ENCODE peak calls at places on chromosome 15, in five cellular contexts. One of them, this sample, is unnamed.
A peak's percentile ranks its signal among the peaks of the same experiment; 100 is the strongest.

GRCh38 chr15:47460775-47461174 is 256.5 kb upstream of the SEMA6D start:
- DNase-seq in mesothelial cell of epicardium: no peak
- DNase-seq in HFF-Myc: no peak
- DNase-seq in IMR-90: no peak
- DNase-seq in astrocyte: no peak
- DNase-seq in this sample: no peak

GRCh38 chr15:94086360-94086759 is 145.0 kb upstream of the MCTP2 start:
- DNase-seq in HFF-Myc: no peak
- DNase-seq in mesothelial cell of epicardium: no peak
- DNase-seq in astrocyte: peak; percentile 37
- DNase-seq in IMR-90: peak; percentile 31
- DNase-seq in this sample: no peak

GRCh38 chr15:72342385-72342784 is 22.4 kb upstream of the CELF6 start:
- DNase-seq in astrocyte: no peak
- DNase-seq in mesothelial cell of epicardium: no peak
- DNase-seq in HFF-Myc: no peak
- DNase-seq in IMR-90: peak; percentile 27
- DNase-seq in this sample: no peak

GRCh38 chr15:82045179-82045891 is 483 bp downstream of the MEX3B start:
- DNase-seq in mesothelial cell of epicardium: peak; percentile 34
- DNase-seq in IMR-90: peak; percentile 54
- DNase-seq in astrocyte: peak; percentile 32
- DNase-seq in HFF-Myc: no peak
- DNase-seq in this sample: peak; percentile 91

GRCh38 chr15:78098131-78098755 is 5.9 kb downstream of the SH2D7 start:
- DNase-seq in mesothelial cell of epicardium: no peak
- DNase-seq in HFF-Myc: no peak
- DNase-seq in astrocyte: no peak
- DNase-seq in IMR-90: no peak
- DNase-seq in this sample: peak; percentile 75

GRCh38 chr15:25410649-25411048 is 28.2 kb downstream of the UBE3A start:
- DNase-seq in mesothelial cell of epicardium: no peak
- DNase-seq in IMR-90: peak; percentile 75
- DNase-seq in HFF-Myc: no peak
- DNase-seq in astrocyte: no peak
- DNase-seq in this sample: no peak

GRCh38 chr15:71777216-71777943 is 33.0 kb upstream of the NR2E3 start:
- DNase-seq in astrocyte: no peak
- DNase-seq in mesothelial cell of epicardium: no peak
- DNase-seq in IMR-90: no peak
- DNase-seq in HFF-Myc: no peak
- DNase-seq in this sample: no peak

GRCh38 chr15:96553006-96553405 is 222.5 kb downstream of the NR2F2 start:
- DNase-seq in HFF-Myc: no peak
- DNase-seq in astrocyte: no peak
- DNase-seq in IMR-90: no peak
- DNase-seq in mesothelial cell of epicardium: no peak
- DNase-seq in this sample: no peak

GRCh38 chr15:92810418-92811138 is 89.5 kb upstream of the CHD2 start:
- DNase-seq in mesothelial cell of epicardium: no peak
- DNase-seq in HFF-Myc: peak; percentile 78
- DNase-seq in IMR-90: peak; percentile 78
- DNase-seq in astrocyte: peak; percentile 76
- DNase-seq in this sample: no peak

GRCh38 chr15:40291088-40291574 is 8.3 kb upstream of the ANKRD63 start:
- DNase-seq in HFF-Myc: no peak
- DNase-seq in IMR-90: peak; percentile 49
- DNase-seq in astrocyte: peak; percentile 47
- DNase-seq in mesothelial cell of epicardium: no peak
- DNase-seq in this sample: no peak

GRCh38 chr15:100873029-100873677 is 6.5 kb upstream of the ALDH1A3 start:
- DNase-seq in IMR-90: peak; percentile 87
- DNase-seq in mesothelial cell of epicardium: no peak
- DNase-seq in astrocyte: peak; percentile 61
- DNase-seq in HFF-Myc: peak; percentile 78
- DNase-seq in this sample: no peak

GRCh38 chr15:69976366-69976994 is 121.2 kb downstream of the TLE3 start:
- DNase-seq in IMR-90: peak; percentile 41
- DNase-seq in mesothelial cell of epicardium: peak; percentile 41
- DNase-seq in HFF-Myc: peak; percentile 29
- DNase-seq in astrocyte: peak; percentile 10
- DNase-seq in this sample: no peak

GRCh38 chr15:31268911-31269784 is 57.5 kb upstream of the KLF13 start:
- DNase-seq in astrocyte: no peak
- DNase-seq in IMR-90: no peak
- DNase-seq in mesothelial cell of epicardium: no peak
- DNase-seq in HFF-Myc: no peak
- DNase-seq in this sample: peak; percentile 59

GRCh38 chr15:90062023-90062728 is 40.1 kb downstream of the IDH2 start:
- DNase-seq in astrocyte: no peak
- DNase-seq in mesothelial cell of epicardium: no peak
- DNase-seq in IMR-90: no peak
- DNase-seq in HFF-Myc: no peak
- DNase-seq in this sample: no peak

GRCh38 chr15:63895787-63896218 is 62.1 kb upstream of the HERC1 start:
- DNase-seq in astrocyte: no peak
- DNase-seq in IMR-90: no peak
- DNase-seq in mesothelial cell of epicardium: no peak
- DNase-seq in HFF-Myc: no peak
- DNase-seq in this sample: no peak

GRCh38 chr15:50773389-50773788 is 7.9 kb upstream of the SPPL2A start:
- DNase-seq in mesothelial cell of epicardium: no peak
- DNase-seq in HFF-Myc: no peak
- DNase-seq in astrocyte: no peak
- DNase-seq in IMR-90: peak; percentile 33
- DNase-seq in this sample: no peak

GRCh38 chr15:50778089-50778488 is 12.6 kb upstream of the SPPL2A start:
- DNase-seq in astrocyte: no peak
- DNase-seq in HFF-Myc: no peak
- DNase-seq in mesothelial cell of epicardium: no peak
- DNase-seq in IMR-90: no peak
- DNase-seq in this sample: no peak

GRCh38 chr15:50774450-50774849 is 8.9 kb upstream of the SPPL2A start:
- DNase-seq in astrocyte: no peak
- DNase-seq in HFF-Myc: no peak
- DNase-seq in mesothelial cell of epicardium: no peak
- DNase-seq in IMR-90: peak; percentile 58
- DNase-seq in this sample: no peak

GRCh38 chr15:50777045-50777444 is 11.5 kb upstream of the SPPL2A start:
- DNase-seq in astrocyte: no peak
- DNase-seq in HFF-Myc: no peak
- DNase-seq in mesothelial cell of epicardium: no peak
- DNase-seq in IMR-90: no peak
- DNase-seq in this sample: no peak
- TF ChIP-seq CTCF in astrocyte: peak; percentile 9
- TF ChIP-seq CTCF in HFF-Myc: no peak
- TF ChIP-seq CTCF in mesothelial cell of epicardium: peak; percentile 26
- TF ChIP-seq CTCF in IMR-90: no peak
- TF ChIP-seq CTCF in this sample: peak; percentile 37

DNA sequence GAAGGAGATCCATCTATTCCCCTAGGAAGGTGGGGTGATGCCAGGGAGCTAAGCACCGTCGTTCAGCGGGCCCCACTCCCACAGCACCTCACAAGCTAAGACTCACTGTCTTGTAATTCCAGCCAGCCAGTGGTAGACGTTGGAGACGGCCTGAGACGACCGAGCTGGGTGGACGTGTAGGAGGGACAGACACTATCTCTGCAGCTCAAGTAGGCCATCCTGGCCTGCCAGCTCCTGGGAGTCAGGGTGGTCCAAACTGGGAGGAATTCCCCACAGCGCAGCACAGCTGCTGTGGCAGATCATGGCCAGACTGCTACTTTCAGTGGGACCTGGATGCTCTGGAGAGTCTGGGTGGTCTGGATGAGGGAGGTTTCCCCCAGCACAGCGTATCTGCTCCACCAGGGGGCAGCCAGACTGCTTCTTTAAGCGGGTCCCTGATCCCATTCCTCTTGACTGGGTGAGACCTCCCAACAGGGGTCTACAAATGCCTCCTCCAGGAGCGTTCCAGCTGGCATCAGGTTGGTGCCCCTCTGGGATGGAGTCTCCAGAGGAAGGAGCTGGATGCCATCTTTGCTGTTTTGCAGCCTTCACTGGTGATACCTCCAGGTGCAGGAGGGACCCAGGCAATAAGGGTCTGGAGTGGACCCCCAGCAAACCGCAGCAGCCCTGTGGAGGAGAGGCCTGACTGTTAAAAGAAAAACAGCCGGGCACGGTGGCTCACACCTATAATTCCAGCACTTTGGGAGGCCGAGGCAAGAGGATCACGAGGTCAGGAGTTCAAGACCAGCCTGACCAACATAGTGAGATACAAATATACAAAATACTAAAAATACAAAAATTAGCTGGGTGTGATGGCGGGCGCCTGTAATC is 27.6 kb downstream of the GNB5 start:
- DNase-seq in HFF-Myc: no peak
- DNase-seq in mesothelial cell of epicardium: no peak
- DNase-seq in IMR-90: no peak
- DNase-seq in astrocyte: no peak
- DNase-seq in this sample: no peak
- TF ChIP-seq CTCF in HFF-Myc: peak; percentile 36
- TF ChIP-seq CTCF in mesothelial cell of epicardium: peak; percentile 32
- TF ChIP-seq CTCF in IMR-90: no peak
- TF ChIP-seq CTCF in astrocyte: no peak
- TF ChIP-seq CTCF in this sample: peak; percentile 42

DNA sequence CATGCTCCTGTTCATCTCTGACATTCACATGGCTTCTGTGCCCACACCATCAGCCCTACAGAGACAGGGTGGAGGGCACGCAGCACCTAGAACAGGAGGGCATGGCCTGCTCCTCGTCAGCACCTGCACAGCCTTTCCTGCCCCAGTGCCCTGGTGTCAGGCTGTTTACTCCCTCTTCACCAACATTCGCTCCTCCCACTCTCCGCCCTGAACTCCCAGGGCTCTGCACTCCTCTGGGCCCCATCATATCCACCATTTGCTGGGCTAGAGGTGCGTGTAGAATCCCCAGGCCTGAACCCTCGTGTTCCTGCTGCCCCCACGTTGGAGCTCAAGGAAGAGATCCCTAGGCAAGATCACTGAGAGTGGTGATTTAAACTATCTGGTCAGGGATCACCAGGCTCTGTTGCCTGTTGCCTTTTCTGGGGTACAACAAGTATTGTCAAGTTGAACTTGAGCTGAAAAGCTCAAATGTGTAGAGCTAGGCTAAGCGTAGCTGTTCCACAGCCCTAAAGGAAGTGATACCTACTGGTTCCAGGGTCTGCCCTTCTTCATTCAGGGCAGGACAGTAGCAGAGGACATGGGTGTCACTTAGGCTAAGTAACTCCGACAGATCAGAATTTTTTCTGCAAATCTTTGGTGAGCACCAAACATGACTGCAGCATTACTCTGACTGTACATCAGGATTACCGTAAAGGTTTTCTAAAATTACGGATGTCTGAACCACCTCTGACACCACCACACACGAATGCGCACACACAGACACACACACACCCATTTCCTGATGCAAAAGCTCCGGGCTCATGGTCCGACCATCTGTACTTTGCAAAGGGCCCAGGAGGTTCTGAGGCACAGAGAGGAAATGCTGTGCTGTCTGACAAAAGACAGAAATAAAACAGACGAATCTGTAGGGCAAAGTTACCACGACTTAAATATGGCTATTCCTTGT is 43.7 kb upstream of the GNB5 start:
- DNase-seq in mesothelial cell of epicardium: no peak
- DNase-seq in HFF-Myc: no peak
- DNase-seq in astrocyte: no peak
- DNase-seq in IMR-90: no peak
- DNase-seq in this sample: no peak
- TF ChIP-seq CTCF in mesothelial cell of epicardium: no peak
- TF ChIP-seq CTCF in HFF-Myc: no peak
- TF ChIP-seq CTCF in astrocyte: no peak
- TF ChIP-seq CTCF in IMR-90: no peak
- TF ChIP-seq CTCF in this sample: no peak

GRCh38 chr15:68372291-68372811 is 59.6 kb downstream of the ITGA11 start:
- DNase-seq in mesothelial cell of epicardium: no peak
- DNase-seq in HFF-Myc: no peak
- DNase-seq in astrocyte: peak; percentile 76
- DNase-seq in IMR-90: no peak
- DNase-seq in this sample: no peak
- TF ChIP-seq CTCF in mesothelial cell of epicardium: no peak
- TF ChIP-seq CTCF in HFF-Myc: peak; percentile 57
- TF ChIP-seq CTCF in astrocyte: peak; percentile 44
- TF ChIP-seq CTCF in IMR-90: peak; percentile 41
- TF ChIP-seq CTCF in this sample: peak; percentile 67

GRCh38 chr15:52466134-52466701 is 62.5 kb downstream of the MYO5A start:
- DNase-seq in HFF-Myc: no peak
- DNase-seq in mesothelial cell of epicardium: no peak
- DNase-seq in IMR-90: no peak
- DNase-seq in astrocyte: no peak
- DNase-seq in this sample: no peak
- TF ChIP-seq CTCF in HFF-Myc: no peak
- TF ChIP-seq CTCF in mesothelial cell of epicardium: no peak
- TF ChIP-seq CTCF in IMR-90: no peak
- TF ChIP-seq CTCF in astrocyte: no peak
- TF ChIP-seq CTCF in this sample: no peak

DNA sequence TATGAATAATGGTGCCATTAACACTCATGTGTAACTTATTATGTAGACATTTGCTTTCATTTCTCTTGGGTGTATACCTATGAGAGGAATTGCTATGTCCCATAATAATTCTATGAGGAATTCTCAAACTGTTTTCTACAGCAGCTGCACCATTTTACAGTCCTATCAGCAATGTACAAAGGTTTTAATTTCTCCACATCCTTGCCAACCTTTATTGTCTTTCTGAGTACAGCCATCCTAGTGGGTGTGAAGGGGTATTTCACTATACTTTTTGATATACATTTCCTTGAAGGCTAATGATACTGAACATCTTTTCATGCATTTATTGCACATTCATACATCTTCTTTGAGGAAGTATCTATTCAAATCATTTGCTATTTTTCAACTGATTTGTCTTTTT is 34.5 kb downstream of the TJP1 start:
- DNase-seq in HFF-Myc: no peak
- DNase-seq in mesothelial cell of epicardium: no peak
- DNase-seq in IMR-90: no peak
- DNase-seq in astrocyte: no peak
- DNase-seq in this sample: no peak
- TF ChIP-seq CTCF in HFF-Myc: no peak
- TF ChIP-seq CTCF in mesothelial cell of epicardium: no peak
- TF ChIP-seq CTCF in IMR-90: no peak
- TF ChIP-seq CTCF in astrocyte: no peak
- TF ChIP-seq CTCF in this sample: no peak

DNA sequence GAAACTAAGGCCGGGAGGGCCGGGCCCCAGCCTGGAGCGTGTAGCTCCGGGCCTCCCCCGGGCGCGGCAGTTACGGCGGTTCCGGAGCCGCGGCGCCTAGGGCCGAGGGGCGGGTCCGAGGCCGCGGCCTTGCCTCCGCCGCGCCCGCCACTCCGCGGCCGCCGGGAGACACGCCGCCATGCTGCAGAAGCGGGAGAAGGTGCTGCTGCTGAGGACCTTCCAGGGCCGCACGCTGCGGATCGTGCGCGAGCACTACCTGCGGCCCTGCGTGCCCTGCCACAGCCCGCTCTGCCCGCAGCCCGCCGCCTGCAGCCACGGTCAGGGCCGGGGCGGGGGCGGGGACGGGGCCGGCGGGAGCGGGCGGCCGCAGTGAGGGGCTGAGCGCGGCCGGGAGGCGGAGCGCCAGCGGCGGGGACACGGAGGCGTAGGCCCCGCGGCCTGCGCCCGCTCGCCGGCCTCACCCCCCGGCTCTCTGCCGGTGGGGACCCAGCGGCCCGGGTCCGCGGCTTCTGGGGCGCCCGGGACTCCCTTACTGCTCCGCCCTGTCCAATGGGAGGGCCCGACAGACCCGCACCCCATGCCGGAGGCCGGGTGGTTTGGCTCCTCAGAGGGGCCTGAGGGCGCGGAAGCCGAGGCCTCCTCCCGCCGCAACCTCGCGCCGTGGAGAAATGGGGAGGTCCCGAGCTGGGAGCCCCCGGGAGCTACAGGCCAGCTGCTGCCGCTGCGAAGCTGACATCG is at the start of gene DIS3L:
- DNase-seq in HFF-Myc: no peak
- DNase-seq in astrocyte: peak; percentile 22
- DNase-seq in mesothelial cell of epicardium: peak; percentile 36
- DNase-seq in IMR-90: peak; percentile 20
- DNase-seq in this sample: peak; percentile 88
- TF ChIP-seq CTCF in HFF-Myc: no peak
- TF ChIP-seq CTCF in astrocyte: no peak
- TF ChIP-seq CTCF in mesothelial cell of epicardium: no peak
- TF ChIP-seq CTCF in IMR-90: no peak
- TF ChIP-seq CTCF in this sample: peak; percentile 12

This sample was measured in chondrocyte.